ENCODE peak calls at places on chromosomes 6 and 20, in nine cellular contexts. R, K, W, F, B, N, E, J and G are unnamed samples.

GRCh38 chr6:13454286-13455221 is 32.8 kb downstream of the GFOD1 start:
- DNase-seq in R (no peak), K (no peak), W (peak), F (peak), B (peak), N (peak), E (peak), J (peak), G (no peak)

GRCh38 chr6:32968093-32968769 is at the start of gene BRD2:
- DNase-seq in R (peak), K (peak), W (peak), F (peak), B (peak), N (peak), E (peak), J (peak), G (peak)

GRCh38 chr6:33590531-33591198 is 10.6 kb upstream of the BAK1 start:
- DNase-seq in R (no peak), K (no peak), W (no peak), F (no peak), B (no peak), N (no peak), E (peak), J (no peak), G (no peak)

GRCh38 chr20:44714701-44715494 is at the start of gene CCN5:
- DNase-seq in R (peak), K (peak), W (no peak), F (peak), B (no peak), N (no peak), E (peak), J (peak), G (peak)

GRCh38 chr20:14566505-14566904 is 229.1 kb upstream of the FLRT3 start:
- DNase-seq in R (no peak), K (no peak), W (no peak), F (no peak), B (no peak), N (no peak), E (no peak), J (peak), G (no peak)

GRCh38 chr6:10146723-10147451 is 268.0 kb downstream of the TFAP2A start:
- DNase-seq in R (no peak), K (peak), W (no peak), F (no peak), B (no peak), N (no peak), E (no peak), J (peak), G (peak)

GRCh38 chr20:47950103-47950502 is 164.8 kb upstream of the SULF2 start:
- DNase-seq in R (no peak), K (no peak), W (no peak), F (peak), B (no peak), N (no peak), E (peak), J (peak), G (no peak)

GRCh38 chr6:56479381-56479780 is 163.3 kb downstream of the DST start:
- DNase-seq in R (no peak), K (no peak), W (no peak), F (no peak), B (no peak), N (no peak), E (no peak), J (no peak), G (no peak)

GRCh38 chr6:161038229-161039003 is 46.8 kb downstream of the MAP3K4 start:
- DNase-seq in R (no peak), K (no peak), W (no peak), F (peak), B (no peak), N (no peak), E (peak), J (peak), G (no peak)

GRCh38 chr6:35089935-35090505 is 51.1 kb downstream of the TCP11 start:
- DNase-seq in R (no peak), K (no peak), W (no peak), F (no peak), B (no peak), N (no peak), E (peak), J (peak), G (peak)

GRCh38 chr6:31620586-31621319 is at the start of gene PRRC2A:
- DNase-seq in R (no peak), K (peak), W (peak), F (no peak), B (peak), N (no peak), E (peak), J (peak), G (peak)

GRCh38 chr6:37680668-37681067 is 17.0 kb downstream of the MDGA1 start:
- DNase-seq in R (no peak), K (no peak), W (no peak), F (no peak), B (no peak), N (no peak), E (no peak), J (no peak), G (peak)

GRCh38 chr6:11571073-11571472 is 33.5 kb downstream of the TMEM170B start:
- DNase-seq in R (no peak), K (no peak), W (no peak), F (no peak), B (no peak), N (no peak), E (no peak), J (no peak), G (no peak)

GRCh38 chr6:28673800-28674671 is 148.4 kb downstream of the GPX5 start:
- DNase-seq in R (peak), K (peak), W (no peak), F (peak), B (no peak), N (peak), E (peak), J (peak), G (peak)

GRCh38 chr20:36004045-36004444 is 35.7 kb downstream of the CNBD2 start:
- DNase-seq in R (no peak), K (no peak), W (no peak), F (no peak), B (no peak), N (no peak), E (no peak), J (no peak), G (no peak)

GRCh38 chr6:38034269-38034914 is 214.9 kb downstream of the ZFAND3 start:
- DNase-seq in R (no peak), K (no peak), W (no peak), F (peak), B (no peak), N (no peak), E (no peak), J (peak), G (no peak)

GRCh38 chr6:1497593-1498105 is 108.3 kb downstream of the FOXF2 start:
- DNase-seq in R (no peak), K (no peak), W (no peak), F (no peak), B (no peak), N (no peak), E (no peak), J (no peak), G (peak)

GRCh38 chr20:23459431-23460112 is 6.9 kb upstream of the CST11 start:
- DNase-seq in R (no peak), K (no peak), W (no peak), F (no peak), B (no peak), N (no peak), E (no peak), J (no peak), G (no peak)

GRCh38 chr20:62702008-62702290 is 6.7 kb upstream of the NTSR1 start:
- DNase-seq in R (no peak), K (no peak), W (no peak), F (no peak), B (no peak), N (no peak), E (no peak), J (no peak), G (no peak)

GRCh38 chr20:5369622-5370021 is 52.9 kb upstream of the PROKR2 start:
- DNase-seq in R (no peak), K (no peak), W (no peak), F (no peak), B (no peak), N (no peak), E (no peak), J (no peak), G (no peak)

GRCh38 chr6:1477432-1478090 is 88.2 kb downstream of the FOXF2 start:
- DNase-seq in R (peak), K (no peak), W (no peak), F (peak), B (no peak), N (no peak), E (no peak), J (peak), G (no peak)

GRCh38 chr6:30752164-30752927 is 8.0 kb upstream of the IER3 start:
- DNase-seq in R (peak), K (no peak), W (no peak), F (peak), B (no peak), N (no peak), E (peak), J (peak), G (peak)

GRCh38 chr20:24892931-24893330 is 56.1 kb upstream of the CST7 start:
- DNase-seq in R (no peak), K (no peak), W (no peak), F (no peak), B (no peak), N (no peak), E (no peak), J (no peak), G (no peak)

GRCh38 chr20:17624551-17625245 is 54.8 kb downstream of the DSTN start:
- DNase-seq in R (no peak), K (no peak), W (no peak), F (no peak), B (no peak), N (no peak), E (no peak), J (no peak), G (no peak)

GRCh38 chr20:21640556-21640955 is 64.9 kb upstream of the PAX1 start:
- DNase-seq in R (peak), K (peak), W (no peak), F (no peak), B (no peak), N (no peak), E (no peak), J (no peak), G (peak)

GRCh38 chr6:168130683-168131371 is 51.8 kb upstream of the FRMD1 start:
- DNase-seq in R (no peak), K (peak), W (no peak), F (no peak), B (no peak), N (no peak), E (no peak), J (no peak), G (peak)